ENCODE peak calls at places on chromosomes 13 and 19, in eight cellular contexts. X, B, M, D, P, W, H and J are unnamed samples. For H3K9me3, the result is how much of the 10 kb centered on the place peaks cover.

GRCh38 chr19:17915940-17916593 is 16.7 kb upstream of the CCDC124 start:
- DNase-seq in P (peak), X (no peak), B (no peak), W (no peak), H (no peak), D (no peak), M (no peak), J (no peak)

GRCh38 chr19:4909172-4909896 is at the start of gene UHRF1:
- DNase-seq in X (no peak), M (peak), P (no peak), H (no peak), W (no peak), B (no peak), D (no peak), J (peak)

GRCh38 chr13:20127563-20128458 is 33.0 kb downstream of the GJA3 start:
- DNase-seq in W (no peak), P (peak), D (peak), H (peak), X (peak), B (peak), M (peak), J (peak)

GRCh38 chr19:44512326-44513298 is 12.3 kb upstream of the ZNF180 start:
- DNase-seq in M (peak), P (no peak), W (no peak), X (no peak), H (no peak), D (no peak), B (no peak), J (no peak)

GRCh38 chr19:3494051-3494450 is 6.4 kb downstream of the DOHH start:
- DNase-seq in W (no peak), B (no peak), H (no peak), P (peak), D (no peak), M (peak), X (no peak), J (peak)

GRCh38 chr19:49861541-49862410 is 5.6 kb downstream of the PNKP start:
- DNase-seq in H (peak), M (no peak), X (peak), W (no peak), P (peak), B (peak), D (no peak), J (no peak)

GRCh38 chr13:31278874-31279273 is 79.1 kb downstream of the B3GLCT start:
- DNase-seq in B (no peak), M (no peak), D (no peak), W (no peak), X (no peak), H (no peak), P (no peak), J (no peak)

GRCh38 chr19:51681286-51681956 is 11.7 kb upstream of the SPACA6 start:
- DNase-seq in B (no peak), D (no peak), M (no peak), W (no peak), X (no peak), H (no peak), P (no peak), J (no peak)

GRCh38 chr13:40275155-40275554 is 391.3 kb downstream of the FOXO1 start:
- DNase-seq in P (no peak), H (no peak), D (no peak), X (no peak), M (no peak), B (no peak), W (no peak), J (no peak)

GRCh38 chr13:99311137-99311536 is 3.9 kb upstream of the GPR183 start:
- DNase-seq in D (no peak), X (no peak), W (no peak), H (no peak), P (no peak), M (no peak), B (no peak), J (no peak)

GRCh38 chr13:75324413-75324940 is 157.5 kb downstream of the TBC1D4 start:
- DNase-seq in H (no peak), X (no peak), D (no peak), W (no peak), B (no peak), P (no peak), M (no peak), J (no peak)
- H3K27ac ChIP-seq in H (peak), X (no peak), D (no peak), W (no peak), B (no peak), P (no peak), M (no peak), J (no peak)

GRCh38 chr19:11873762-11874161 is 13.8 kb upstream of the ZNF69 start:
- DNase-seq in H (no peak), D (no peak), B (no peak), P (no peak), W (no peak), X (no peak), M (no peak), J (no peak)

GRCh38 chr19:11872624-11873023 is 15.0 kb upstream of the ZNF69 start:
- DNase-seq in M (no peak), W (no peak), X (no peak), B (no peak), P (no peak), D (no peak), H (no peak), J (no peak)

DNA sequence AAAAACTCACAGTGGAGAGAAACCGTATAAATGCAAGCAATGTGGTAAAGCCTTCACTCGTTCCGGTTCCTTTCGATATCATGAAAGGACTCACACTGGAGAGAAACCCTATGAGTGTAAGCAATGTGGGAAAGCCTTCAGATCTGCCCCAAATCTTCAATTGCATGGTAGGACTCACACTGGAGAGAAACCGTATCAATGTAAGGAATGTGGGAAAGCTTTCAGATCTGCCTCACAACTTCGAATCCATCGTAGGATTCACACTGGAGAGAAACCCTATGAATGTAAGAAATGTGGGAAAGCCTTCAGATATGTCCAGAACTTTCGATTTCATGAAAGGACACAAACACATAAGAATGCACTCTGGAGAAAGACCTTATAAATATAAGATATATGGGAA is 19.4 kb upstream of the ZNF69 start:
- DNase-seq in B (no peak), D (no peak), W (no peak), M (no peak), X (no peak), H (no peak), P (no peak), J (no peak)
- H3K9me3 ChIP-seq in B (under half), D (under half), W (under half), M (under half), X (under half), H (half or more), P (under half), J (under half)

DNA sequence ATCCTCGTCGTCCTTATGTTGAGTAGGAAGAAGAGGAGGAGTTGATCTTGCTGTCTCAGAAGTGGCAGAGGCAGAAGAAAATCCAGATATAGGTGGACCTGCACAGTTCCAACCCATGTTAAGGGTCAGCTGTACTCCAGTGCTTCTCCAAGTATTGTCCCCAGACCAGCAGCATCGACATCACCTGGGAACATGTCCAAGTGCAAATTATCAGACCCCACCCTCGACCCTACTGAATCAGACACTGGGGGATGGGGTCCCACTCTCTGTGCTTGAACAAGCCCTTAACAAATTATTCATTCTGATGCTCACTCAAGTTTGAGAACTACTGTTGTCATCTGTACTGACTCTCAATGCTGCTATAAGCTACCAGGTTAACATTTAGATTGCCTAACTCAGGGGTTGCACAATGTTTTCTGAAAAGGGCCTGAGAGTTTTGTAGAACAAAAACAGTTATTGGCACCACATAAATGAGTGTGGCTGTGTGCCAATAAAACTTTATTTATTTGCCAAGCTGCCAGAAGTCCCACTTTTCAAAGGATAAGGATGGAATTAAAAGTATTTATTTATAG is 226.7 kb upstream of the IPO5 start:
- DNase-seq in H (no peak), D (no peak), P (no peak), M (no peak), B (no peak), W (no peak), X (no peak), J (peak)
- H3K27ac ChIP-seq in H (no peak), D (no peak), P (no peak), M (no peak), B (no peak), W (no peak), X (peak), J (no peak)

GRCh38 chr19:12318782-12319413 is 14.5 kb downstream of the ZNF563 start:
- DNase-seq in X (no peak), B (no peak), M (no peak), P (no peak), D (no peak), H (no peak), W (no peak), J (no peak)
- H3K9me3 ChIP-seq in X (under half), B (under half), M (under half), P (under half), D (half or more), H (half or more), W (under half), J (under half)

DNA sequence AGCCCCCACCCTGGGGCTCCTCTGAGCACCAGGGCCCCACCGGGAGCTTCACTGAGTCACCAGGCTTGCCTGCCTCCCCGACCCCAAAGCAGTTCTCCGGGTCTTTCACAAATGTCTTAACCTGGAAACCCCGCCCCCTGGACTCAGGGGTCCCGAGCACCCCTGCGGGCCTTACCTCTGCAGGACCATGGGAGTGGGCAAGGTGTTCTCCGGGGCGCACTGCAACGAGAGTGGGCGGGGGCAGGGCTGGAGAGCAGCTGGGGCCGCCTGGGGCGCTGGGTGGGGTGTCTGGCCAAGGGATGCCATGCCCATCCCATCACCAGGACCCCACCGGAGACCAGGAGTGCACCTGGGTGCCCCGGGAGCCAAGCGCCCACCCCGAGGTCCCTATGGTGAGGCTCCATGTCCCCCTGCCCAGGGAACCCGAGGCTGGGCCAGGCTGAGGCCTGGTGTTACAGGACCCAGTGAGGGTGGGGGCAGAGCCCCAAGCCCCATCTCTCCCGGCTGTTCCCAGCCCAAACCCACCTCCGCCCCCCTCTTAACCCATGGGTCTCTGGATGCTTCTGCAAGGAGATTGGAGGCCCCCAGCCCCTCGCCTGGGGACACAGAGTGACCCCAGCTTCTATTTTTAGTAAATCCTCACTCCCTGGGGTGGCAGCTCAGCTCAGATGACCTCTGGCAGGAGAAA is 10.9 kb downstream of the MKNK2 start:
- DNase-seq in P (no peak), H (peak), B (peak), X (no peak), M (no peak), D (no peak), W (no peak), J (peak)
- H3K27ac ChIP-seq in P (peak), H (peak), B (no peak), X (peak), M (peak), D (no peak), W (peak), J (no peak)

DNA sequence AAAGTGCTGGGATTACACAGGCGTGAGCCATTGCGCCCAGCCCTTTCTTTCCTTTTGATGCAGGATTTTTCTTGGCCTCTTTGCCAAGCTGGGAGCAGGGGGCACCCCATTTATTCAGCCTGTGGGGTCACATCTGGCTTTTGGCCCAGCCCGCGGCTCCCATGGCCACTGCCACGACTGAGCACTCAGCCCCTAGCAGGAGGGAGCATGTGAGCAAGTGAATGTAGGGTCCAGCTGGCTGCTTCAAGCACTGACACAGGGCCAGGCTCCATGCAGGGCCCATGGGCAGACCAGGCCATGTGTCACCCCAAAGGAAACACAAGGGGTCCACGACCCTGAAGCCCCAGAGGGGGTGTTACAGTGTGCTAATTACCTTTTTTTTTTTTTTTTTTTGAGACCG is 34.2 kb upstream of the SIN3B start:
- DNase-seq in D (no peak), P (no peak), B (no peak), W (no peak), H (no peak), M (no peak), X (no peak), J (no peak)
- H3K9me3 ChIP-seq in D (under half), P (under half), B (under half), W (under half), H (under half), M (under half), X (under half), J (under half)

GRCh38 chr19:45765365-45766292 is 3.4 kb downstream of the SIX5 start:
- DNase-seq in P (no peak), X (no peak), H (no peak), M (no peak), W (no peak), D (no peak), B (peak), J (peak)
- H3K27ac ChIP-seq in P (peak), X (peak), H (no peak), M (no peak), W (no peak), D (no peak), B (peak), J (no peak)

GRCh38 chr19:55643733-55644116 is 276 bp downstream of the ZNF581 start:
- DNase-seq in W (no peak), D (no peak), H (no peak), M (no peak), B (no peak), P (no peak), X (no peak), J (peak)
- H3K9me3 ChIP-seq in W (under half), D (under half), H (under half), M (under half), B (under half), P (under half), X (under half), J (under half)

DNA sequence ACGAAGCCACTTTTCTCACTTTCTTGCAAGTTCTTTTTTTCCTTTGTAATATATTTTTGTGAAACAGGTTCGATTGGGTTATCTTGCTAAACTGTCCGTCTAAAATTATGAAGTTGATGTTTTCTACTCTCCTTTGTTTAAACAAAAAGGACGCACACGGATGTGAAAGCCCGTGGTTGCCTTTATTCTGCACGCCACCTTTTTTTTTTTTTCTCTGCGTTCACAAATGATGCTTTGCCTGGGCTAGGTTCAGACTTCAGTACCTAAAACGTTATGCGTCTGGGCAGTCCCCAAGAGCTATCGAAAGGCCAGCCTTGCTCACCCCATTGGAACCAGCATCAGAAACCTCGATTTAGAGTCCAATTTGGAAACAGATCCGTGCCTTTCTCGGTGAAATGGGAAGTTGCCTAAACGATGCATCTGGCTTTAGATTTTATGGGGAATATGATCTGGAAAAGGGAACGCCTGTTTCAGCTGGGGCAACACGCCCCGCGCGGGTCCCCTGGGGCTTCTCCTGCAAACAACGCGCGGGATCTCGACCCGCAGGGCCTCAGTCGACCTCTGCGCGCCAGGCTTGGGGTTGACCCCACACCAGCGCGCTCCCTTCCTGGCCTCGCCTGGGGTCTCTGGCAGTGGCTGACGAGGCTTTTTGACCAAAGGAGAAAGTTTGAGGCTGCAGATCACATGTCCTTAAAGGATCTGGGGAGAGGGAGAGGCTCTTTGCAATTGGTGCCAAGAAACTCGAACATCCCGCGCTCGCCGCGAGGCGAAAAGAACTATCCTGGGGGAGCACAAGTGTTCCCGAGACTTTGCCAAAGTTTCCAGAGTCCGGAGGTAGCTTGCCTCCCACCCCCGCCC is 114.0 kb downstream of the KCNRG start:
- DNase-seq in P (no peak), H (peak), D (peak), X (no peak), M (no peak), W (no peak), B (peak), J (peak)
- H3K27ac ChIP-seq in P (no peak), H (no peak), D (no peak), X (no peak), M (no peak), W (no peak), B (no peak), J (peak)

GRCh38 chr13:41742917-41743552 is 217.9 kb downstream of the VWA8 start:
- DNase-seq in M (no peak), B (no peak), D (no peak), P (no peak), X (no peak), H (no peak), W (no peak), J (no peak)
- H3K9me3 ChIP-seq in M (under half), B (under half), D (under half), P (under half), X (under half), H (under half), W (under half), J (under half)